ENCODE peak calls at places on chromosomes 13 and 19, in ten cellular contexts. L is AG10803; Z is fibroblast of gingiva; D is transverse colon; C is IMR-90; N is T-helper 9 cell; E is fibroblast of mammary gland; T is RWPE1; V is CD8-positive, alpha-beta T cell; F is SHP77. H is an unnamed sample.

GRCh38 chr13:50485979-50486935 is 357.2 kb downstream of the DLEU7 start:
- DNase-seq in D (no peak), N (no peak), T (no peak), E (peak; percentile 72), F (no peak), L (peak; percentile 37), V (no peak), Z (peak; percentile 49), C (peak; percentile 22), H (no peak)

GRCh38 chr13:75566658-75567057 is 17.1 kb downstream of the UCHL3 start:
- DNase-seq in C (peak; percentile 71), Z (peak; percentile 51), V (no peak), N (no peak), E (peak; percentile 60), D (no peak), F (peak; percentile 11), L (peak; percentile 75), T (no peak), H (no peak)

GRCh38 chr19:56707821-56708220 is 36.3 kb upstream of the ZNF835 start:
- DNase-seq in T (no peak), E (no peak), D (no peak), V (no peak), F (no peak), Z (no peak), L (no peak), N (no peak), C (no peak), H (no peak)

GRCh38 chr19:55696301-55697068 is 21.5 kb downstream of the EPN1 start:
- DNase-seq in V (no peak), D (no peak), Z (no peak), T (no peak), E (no peak), F (no peak), C (no peak), L (no peak), N (no peak), H (no peak)

GRCh38 chr13:40629678-40630384 is 36.6 kb downstream of the FOXO1 start:
- DNase-seq in E (no peak), V (no peak), D (no peak), T (no peak), L (no peak), C (no peak), F (no peak), N (no peak), Z (no peak), H (no peak)

GRCh38 chr19:44809856-44810554 is 1.1 kb downstream of the BCAM start:
- DNase-seq in V (no peak), C (no peak), T (peak; percentile 45), E (no peak), N (no peak), Z (no peak), D (no peak), L (no peak), F (no peak), H (peak; percentile 55)

GRCh38 chr19:3687774-3688706 is 12.2 kb downstream of the PIP5K1C start:
- DNase-seq in C (no peak), D (peak; percentile 54), L (no peak), V (peak; percentile 83), N (peak; percentile 19), T (no peak), F (no peak), Z (no peak), E (no peak), H (peak; percentile 41)

GRCh38 chr19:44447864-44448674 is at the start of gene ZNF229:
- DNase-seq in C (peak; percentile 94), Z (peak; percentile 93), D (peak; percentile 72), V (peak; percentile 73), N (peak; percentile 26), F (peak; percentile 79), T (peak; percentile 87), L (peak; percentile 93), E (peak; percentile 93), H (peak; percentile 94)

GRCh38 chr13:61600360-61601033 is 184.8 kb upstream of the PCDH20 start:
- DNase-seq in F (no peak), D (no peak), N (no peak), V (no peak), E (no peak), Z (no peak), L (no peak), C (no peak), T (no peak), H (no peak)

GRCh38 chr13:104831823-104832222 is 1703.6 kb downstream of the EFNB2 start:
- DNase-seq in L (no peak), E (no peak), D (no peak), V (no peak), F (peak; percentile 26), Z (no peak), T (no peak), N (no peak), C (no peak), H (no peak)

GRCh38 chr13:46622918-46623256 is 69.9 kb downstream of the LRCH1 start:
- DNase-seq in T (no peak), V (no peak), Z (peak; percentile 90), L (peak; percentile 91), D (peak; percentile 41), N (no peak), C (peak; percentile 84), E (peak; percentile 92), F (no peak), H (peak; percentile 36)

GRCh38 chr13:41145136-41145908 is 12.7 kb upstream of the KBTBD6 start:
- DNase-seq in C (peak; percentile 74), D (no peak), F (no peak), L (peak; percentile 65), N (no peak), Z (peak; percentile 60), V (no peak), E (peak; percentile 18), T (peak; percentile 29), H (no peak)

GRCh38 chr19:35556025-35556590 is 7.3 kb downstream of the ATP4A start:
- DNase-seq in V (no peak), C (no peak), L (no peak), T (no peak), F (no peak), Z (no peak), E (no peak), N (no peak), D (no peak), H (no peak)

GRCh38 chr19:42102877-42103276 is 26.9 kb downstream of the ZNF574 start:
- DNase-seq in V (no peak), E (no peak), D (no peak), C (no peak), F (no peak), N (no peak), Z (no peak), T (no peak), L (no peak), H (no peak)

GRCh38 chr19:12868540-12869112 is 12.6 kb downstream of the DNASE2 start:
- DNase-seq in L (no peak), F (no peak), E (no peak), T (peak; percentile 68), N (no peak), V (no peak), Z (no peak), D (no peak), C (no peak), H (no peak)

GRCh38 chr19:51351266-51351990 is 9.5 kb upstream of the VSIG10L start:
- DNase-seq in E (no peak), Z (no peak), F (no peak), L (no peak), D (no peak), T (no peak), N (no peak), C (no peak), V (no peak), H (no peak)

GRCh38 chr13:23678768-23679167 is 108.6 kb downstream of the TNFRSF19 start:
- DNase-seq in V (no peak), E (no peak), T (no peak), C (no peak), Z (no peak), N (no peak), D (no peak), F (no peak), L (peak; percentile 42), H (no peak)

GRCh38 chr19:39110263-39110967 is 15.2 kb upstream of the PAK4 start:
- DNase-seq in Z (no peak), E (peak; percentile 19), C (no peak), T (peak; percentile 64), N (peak; percentile 58), F (peak; percentile 45), L (no peak), V (peak; percentile 83), D (peak; percentile 73), H (peak; percentile 75)

GRCh38 chr19:33606556-33606955 is 15.2 kb upstream of the CHST8 start:
- DNase-seq in N (no peak), F (no peak), T (no peak), L (no peak), Z (no peak), D (no peak), E (no peak), V (no peak), C (no peak), H (no peak)

GRCh38 chr19:49128545-49129237 is 9.3 kb downstream of the PPFIA3 start:
- DNase-seq in V (no peak), D (no peak), T (no peak), Z (no peak), L (no peak), F (peak; percentile 48), E (no peak), N (no peak), C (no peak), H (no peak)

GRCh38 chr13:19862511-19863313 is 737 bp downstream of the ZMYM5 start:
- DNase-seq in V (peak; percentile 69), C (peak; percentile 7), F (peak; percentile 2), E (peak; percentile 31), N (peak; percentile 23), D (peak; percentile 35), L (peak; percentile 17), T (peak; percentile 43), Z (peak; percentile 2), H (peak; percentile 44)

GRCh38 chr13:76641056-76641455 is 245.1 kb downstream of the KCTD12 start:
- DNase-seq in V (no peak), F (no peak), C (no peak), L (peak; percentile 46), N (no peak), E (peak; percentile 52), Z (peak; percentile 26), D (no peak), T (no peak), H (no peak)

GRCh38 chr19:1046117-1046626 is 6.3 kb downstream of the ABCA7 start:
- DNase-seq in E (no peak), N (no peak), V (no peak), Z (no peak), C (no peak), D (no peak), F (no peak), L (no peak), T (no peak), H (no peak)

GRCh38 chr13:113804017-113804702 is 45.1 kb downstream of the TMEM255B start:
- DNase-seq in D (no peak), E (peak; percentile 42), T (no peak), V (no peak), C (no peak), N (no peak), L (no peak), F (no peak), Z (no peak), H (no peak)

GRCh38 chr13:51058461-51059167 is 52.5 kb downstream of the C13orf42 start:
- DNase-seq in F (no peak), N (no peak), E (no peak), D (no peak), L (no peak), C (no peak), V (no peak), T (no peak), Z (no peak), H (no peak)

GRCh38 chr13:94233401-94233800 is 246.1 kb downstream of the DCT start:
- DNase-seq in L (peak; percentile 85), Z (peak; percentile 91), V (no peak), D (no peak), C (peak; percentile 96), N (no peak), T (peak; percentile 64), F (no peak), E (peak; percentile 98), H (no peak)

H was measured in thyroid gland.